ENCODE peak calls at places on chromosomes 11 and 22, in eight cellular contexts. Q is tibial nerve, V is HuH-7, W is H9, B is NCI-H460, K is T-cell, L is iris pigment epithelial cell, F is lower leg skin. U is an unnamed sample.

GRCh38 chr11:65293909-65294381 is 20.7 kb upstream of the CDC42EP2 start:
- DNase-seq in W (no peak), F (no peak), L (no peak), Q (no peak), B (no peak), K (no peak), V (no peak), U (no peak)

GRCh38 chr11:406796-407650 is 7.8 kb downstream of the SIGIRR start:
- DNase-seq in W (peak), Q (peak), B (peak), F (peak), V (peak), L (peak), K (peak), U (peak)

GRCh38 chr22:41308544-41308947 is 7.2 kb downstream of the ZC3H7B start:
- DNase-seq in K (no peak), V (peak), Q (no peak), W (no peak), L (peak), B (no peak), F (no peak), U (no peak)

GRCh38 chr11:117271208-117271607 is 19.9 kb upstream of the BACE1-AS start:
- DNase-seq in B (no peak), V (no peak), L (no peak), Q (no peak), W (no peak), K (no peak), F (no peak), U (no peak)

GRCh38 chr22:16776088-16776487 is 49.1 kb downstream of the XKR3 start:
- DNase-seq in Q (no peak), B (no peak), W (no peak), L (no peak), F (no peak), V (no peak), K (no peak), U (no peak)

GRCh38 chr11:2213384-2213842 is 41.8 kb upstream of the TH start:
- DNase-seq in F (peak), L (no peak), W (peak), Q (no peak), V (no peak), B (no peak), K (peak), U (no peak)

GRCh38 chr11:125224391-125225015 is 60.0 kb downstream of the PKNOX2 start:
- DNase-seq in V (peak), F (no peak), W (peak), B (no peak), K (no peak), Q (peak), L (peak), U (no peak)

GRCh38 chr22:30841264-30841663 is 127.3 kb downstream of the MORC2 start:
- DNase-seq in Q (no peak), V (no peak), K (no peak), W (no peak), B (no peak), L (peak), F (peak), U (no peak)

GRCh38 chr11:73029408-73029807 is 112.7 kb downstream of the FCHSD2 start:
- DNase-seq in L (no peak), Q (no peak), F (no peak), B (no peak), K (no peak), V (no peak), W (no peak), U (no peak)

GRCh38 chr22:36411589-36412258 is 24.0 kb upstream of the MYH9 start:
- DNase-seq in Q (no peak), W (no peak), L (no peak), F (no peak), K (peak), B (no peak), V (no peak), U (no peak)

GRCh38 chr11:67387074-67387473 is 4.7 kb upstream of the RAD9A start:
- DNase-seq in L (no peak), B (no peak), Q (no peak), K (no peak), W (no peak), V (no peak), F (no peak), U (no peak)

GRCh38 chr22:42160830-42161696 is 30.5 kb upstream of the CYP2D6 start:
- DNase-seq in B (no peak), L (no peak), V (no peak), K (no peak), W (no peak), Q (no peak), F (no peak), U (no peak)

GRCh38 chr11:132595711-132596111 is 936.6 kb downstream of the OPCML start:
- DNase-seq in F (no peak), B (no peak), W (no peak), V (no peak), K (no peak), L (no peak), Q (no peak), U (no peak)

GRCh38 chr22:35835267-35835997 is 117.8 kb downstream of the APOL5 start:
- DNase-seq in B (no peak), L (peak), V (no peak), W (no peak), K (no peak), F (no peak), Q (no peak), U (no peak)

GRCh38 chr11:125376856-125377255 is 119.2 kb downstream of the FEZ1 start:
- DNase-seq in B (no peak), Q (no peak), F (no peak), K (no peak), W (no peak), L (no peak), V (no peak), U (no peak)

GRCh38 chr11:118914178-118914918 is 11.4 kb downstream of the BCL9L start:
- DNase-seq in W (peak), B (no peak), L (no peak), F (no peak), K (peak), V (no peak), Q (no peak), U (peak)

GRCh38 chr11:110529043-110529442 is 99.3 kb downstream of the FDX1 start:
- DNase-seq in K (no peak), V (peak), Q (no peak), B (no peak), W (no peak), F (no peak), L (peak), U (no peak)

GRCh38 chr22:25564979-25565677 is 653 bp downstream of the GRK3 start:
- DNase-seq in B (no peak), F (peak), V (peak), L (peak), Q (no peak), K (no peak), W (peak), U (peak)

GRCh38 chr11:33490842-33491370 is 209.7 kb downstream of the C11orf91 start:
- DNase-seq in V (no peak), Q (no peak), L (peak), W (no peak), K (no peak), F (no peak), B (no peak), U (no peak)

GRCh38 chr11:106724293-106724892 is 293.9 kb downstream of the GUCY1A2 start:
- DNase-seq in K (no peak), L (peak), F (no peak), V (no peak), B (no peak), Q (no peak), W (no peak), U (no peak)